ENCODE peak calls at places on chromosomes 4 and X, in four cellular contexts. B is H9, W is heart right ventricle, Y is adrenal gland. U is an unnamed sample. For H3K9me3, the result is how much of the 10 kb centered on the place peaks cover.

GRCh38 chr4:158299459-158300007 is 89.2 kb downstream of the TMEM144 start:
- DNase-seq in B (no peak), W (no peak), Y (no peak), U (no peak)

GRCh38 chr4:64417974-64418373 is 8.7 kb upstream of the TECRL start:
- DNase-seq in B (no peak), W (peak), Y (no peak), U (no peak)

GRCh38 chr4:94934201-94934600 is 176.4 kb downstream of the BMPR1B start:
- DNase-seq in B (no peak), W (no peak), Y (no peak), U (no peak)

GRCh38 chrX:154321152-154321551 is 25.6 kb downstream of the TKTL1 start:
- DNase-seq in B (no peak), W (no peak), Y (no peak), U (no peak)

GRCh38 chr4:137749466-137749865 is 217.2 kb upstream of the PCDH18 start:
- DNase-seq in B (no peak), W (no peak), Y (no peak), U (no peak)

GRCh38 chr4:7771541-7772507 is 167.8 kb downstream of the AFAP1 start:
- DNase-seq in B (peak), W (no peak), Y (no peak), U (no peak)

GRCh38 chrX:112901821-112902732 is 61.4 kb upstream of the AMOT start:
- DNase-seq in B (no peak), W (peak), Y (no peak), U (no peak)

GRCh38 chr4:185467101-185467500 is 4.4 kb downstream of the CCDC110 start:
- DNase-seq in B (no peak), W (no peak), Y (no peak), U (no peak)

GRCh38 chr4:24979554-24979953 is 51.2 kb downstream of the LGI2 start:
- DNase-seq in B (peak), W (peak), Y (peak), U (no peak)

GRCh38 chr4:88963817-88964216 is 93.2 kb downstream of the FAM13A start:
- DNase-seq in B (no peak), W (no peak), Y (no peak), U (no peak)

GRCh38 chrX:110409925-110410324 is 51.3 kb downstream of the RTL9 start:
- DNase-seq in B (no peak), W (no peak), Y (no peak), U (no peak)

GRCh38 chr4:39228377-39228776 is 46.0 kb downstream of the WDR19 start:
- DNase-seq in B (no peak), W (no peak), Y (no peak), U (no peak)

GRCh38 chr4:73609688-73610087 is 10.5 kb downstream of the RASSF6 start:
- DNase-seq in B (no peak), W (no peak), Y (no peak), U (no peak)

GRCh38 chr4:74202062-74202586 is 44.2 kb downstream of the MTHFD2L start:
- DNase-seq in B (no peak), W (no peak), Y (no peak), U (no peak)

GRCh38 chrX:31333181-31333831 is 261.5 kb upstream of the FTHL17 start:
- DNase-seq in B (no peak), W (no peak), Y (no peak), U (no peak)

GRCh38 chrX:45803383-45803921 is 602.8 kb upstream of the DIPK2B start:
- DNase-seq in B (no peak), W (no peak), Y (no peak), U (no peak)

GRCh38 chr4:102501176-102501634 is at the start of gene NFKB1:
- DNase-seq in B (peak), W (peak), Y (peak), U (peak)

GRCh38 chr4:118680808-118681207 is 4.4 kb upstream of the METTL14 start:
- DNase-seq in B (peak), W (no peak), Y (no peak), U (no peak)

GRCh38 chr4:25128671-25129070 is 31.6 kb downstream of the SEPSECS start:
- DNase-seq in B (no peak), W (no peak), Y (no peak), U (no peak)

GRCh38 chr4:80336582-80336981 is 1.1 kb downstream of the CFAP299 start:
- DNase-seq in B (peak), W (no peak), Y (no peak), U (no peak)

GRCh38 chrX:80550722-80551121 is 130.5 kb downstream of the TENT5D start:
- DNase-seq in B (peak), W (no peak), Y (no peak), U (no peak)

GRCh38 chr4:100590308-100590707 is 72.5 kb upstream of the EMCN start:
- DNase-seq in B (no peak), W (no peak), Y (no peak), U (no peak)

GRCh38 chr4:89422441-89422950 is 114.9 kb upstream of the GPRIN3 start:
- DNase-seq in B (no peak), W (no peak), Y (no peak), U (no peak)

GRCh38 chrX:107574711-107575110 is 53.6 kb upstream of the PRPS1 start:
- DNase-seq in B (no peak), W (no peak), Y (no peak), U (no peak)

GRCh38 chr4:158949094-158949493 is 153.8 kb upstream of the RAPGEF2 start:
- DNase-seq in B (no peak), W (no peak), Y (no peak), U (no peak)

GRCh38 chr4:19831644-19832285 is 419.9 kb upstream of the SLIT2 start:
- DNase-seq in B (no peak), W (no peak), Y (no peak), U (no peak)

GRCh38 chr4:110510955-110511544 is 35.1 kb downstream of the ENPEP start:
- DNase-seq in B (no peak), W (no peak), Y (no peak), U (no peak)

GRCh38 chrX:57156397-57157049 is 19.3 kb upstream of the SPIN2A start:
- DNase-seq in B (peak), W (peak), Y (peak), U (no peak)

GRCh38 chr4:153465922-153466636 is at the start of gene TMEM131L:
- DNase-seq in B (peak), W (peak), Y (peak), U (peak)

GRCh38 chrX:1932231-1932630 is 317.4 kb downstream of the ASMT start:
- DNase-seq in B (no peak), W (no peak), Y (no peak), U (no peak)

GRCh38 chrX:33175201-33175600 is 36.1 kb downstream of the DMD start:
- DNase-seq in B (no peak), W (no peak), Y (no peak), U (no peak)

GRCh38 chrX:45598841-45599240 is 398.2 kb upstream of the DIPK2B start:
- DNase-seq in B (no peak), W (no peak), Y (no peak), U (no peak)

GRCh38 chr4:30912098-30912719 is 192.0 kb downstream of the PCDH7 start:
- DNase-seq in B (no peak), W (no peak), Y (no peak), U (no peak)

GRCh38 chr4:146545102-146545501 is 23.4 kb upstream of the SLC10A7 start:
- DNase-seq in B (peak), W (no peak), Y (no peak), U (no peak)

GRCh38 chr4:8336412-8337075 is 67.0 kb downstream of the HTRA3 start:
- DNase-seq in B (no peak), W (no peak), Y (no peak), U (no peak)

GRCh38 chrX:67545772-67546495 is 2.1 kb downstream of the AR start:
- DNase-seq in B (peak), W (peak), Y (peak), U (no peak)

GRCh38 chr4:40289366-40290188 is 45.6 kb upstream of the CHRNA9 start:
- DNase-seq in B (no peak), W (no peak), Y (no peak), U (no peak)

GRCh38 chr4:154078504-154079350 is 289.8 kb upstream of the SFRP2 start:
- DNase-seq in B (no peak), W (no peak), Y (no peak), U (no peak)

DNA sequence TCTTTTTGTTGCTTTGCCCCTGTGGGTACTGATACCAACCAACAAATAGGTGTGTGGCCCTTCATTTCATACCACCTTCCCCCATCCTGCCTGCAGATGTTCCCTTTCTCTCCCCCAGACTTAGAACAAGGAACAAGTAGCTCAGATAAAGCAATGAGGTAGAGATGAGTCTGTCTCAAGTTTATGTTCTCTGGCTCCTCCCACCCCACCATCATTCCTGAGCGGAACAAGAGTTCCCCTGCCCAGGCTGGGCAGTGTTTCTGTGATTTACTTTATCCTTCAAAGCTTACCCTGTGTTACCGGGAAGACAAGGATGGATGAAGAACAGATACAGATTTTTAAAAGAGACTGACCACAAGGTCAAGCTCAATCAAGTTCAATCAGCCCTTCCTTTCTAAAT is 80.0 kb upstream of the UCP1 start:
- DNase-seq in B (no peak), W (no peak), Y (no peak), U (no peak)
- H3K9me3 ChIP-seq in B (under half), W (under half), Y (under half), U (under half)

DNA sequence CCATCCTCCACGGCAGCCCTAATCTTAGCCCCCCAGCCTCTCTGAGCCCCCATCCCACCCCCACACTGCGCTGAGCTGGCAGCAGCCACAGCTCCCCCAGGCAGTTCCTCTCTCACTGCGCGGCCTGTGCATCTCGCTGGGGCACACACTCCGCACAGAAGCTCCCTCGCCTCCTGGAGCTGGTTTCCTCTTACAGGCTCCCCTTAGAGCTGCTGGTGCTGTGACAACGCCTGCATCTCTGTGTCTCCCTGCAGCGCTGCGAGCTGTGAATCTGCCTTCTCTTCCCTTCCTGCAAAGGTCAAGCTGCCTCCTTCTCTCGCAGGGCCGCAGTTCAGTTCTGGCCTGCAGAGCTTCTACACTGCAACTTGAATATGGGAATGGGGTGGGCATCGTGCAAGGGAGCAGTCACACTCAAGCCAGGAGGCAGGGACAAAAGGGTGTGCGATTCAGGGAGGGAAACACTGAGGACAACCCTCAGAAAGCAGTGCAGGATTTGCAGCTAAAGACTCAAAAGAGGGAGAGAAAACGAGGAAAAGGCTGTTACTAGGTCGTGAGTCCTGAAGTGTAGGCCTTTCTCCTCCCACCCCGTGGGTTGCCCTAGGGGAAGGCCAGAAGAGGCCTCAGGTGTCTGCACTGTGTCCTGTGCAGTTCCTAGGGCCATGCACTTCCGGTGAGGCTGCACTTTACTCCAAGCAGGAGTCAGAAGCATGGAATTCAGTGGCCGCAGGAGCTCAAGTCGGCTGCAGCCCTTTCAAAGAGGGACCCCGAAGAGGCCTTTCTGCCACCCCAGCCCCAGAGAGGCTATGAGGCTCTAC is 87.0 kb downstream of the BCOR start:
- DNase-seq in B (peak), W (no peak), Y (no peak), U (no peak)
- H3K9me3 ChIP-seq in B (under half), W (under half), Y (under half), U (under half)

GRCh38 chrX:144791298-144791697 is 456.0 kb upstream of the SPANXN1 start:
- DNase-seq in B (no peak), W (no peak), Y (no peak), U (no peak)
- H3K9me3 ChIP-seq in B (under half), W (under half), Y (under half), U (under half)

DNA sequence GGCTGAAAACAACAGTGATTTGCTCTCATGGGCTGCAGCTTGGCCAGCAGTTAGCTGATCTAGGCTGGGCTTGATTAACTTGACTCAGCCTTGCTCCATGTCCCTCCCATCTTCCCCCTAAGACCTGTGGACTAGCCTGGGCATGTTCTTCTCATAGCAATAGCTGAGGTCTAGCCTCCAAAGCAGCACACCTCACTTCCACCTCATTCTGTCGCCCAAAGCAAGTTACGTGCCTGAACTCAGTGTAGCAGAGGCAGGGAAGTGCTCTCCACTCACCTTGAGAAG is 62.2 kb downstream of the EVC start:
- DNase-seq in B (peak), W (no peak), Y (no peak), U (no peak)
- H3K9me3 ChIP-seq in B (under half), W (under half), Y (under half), U (under half)

DNA sequence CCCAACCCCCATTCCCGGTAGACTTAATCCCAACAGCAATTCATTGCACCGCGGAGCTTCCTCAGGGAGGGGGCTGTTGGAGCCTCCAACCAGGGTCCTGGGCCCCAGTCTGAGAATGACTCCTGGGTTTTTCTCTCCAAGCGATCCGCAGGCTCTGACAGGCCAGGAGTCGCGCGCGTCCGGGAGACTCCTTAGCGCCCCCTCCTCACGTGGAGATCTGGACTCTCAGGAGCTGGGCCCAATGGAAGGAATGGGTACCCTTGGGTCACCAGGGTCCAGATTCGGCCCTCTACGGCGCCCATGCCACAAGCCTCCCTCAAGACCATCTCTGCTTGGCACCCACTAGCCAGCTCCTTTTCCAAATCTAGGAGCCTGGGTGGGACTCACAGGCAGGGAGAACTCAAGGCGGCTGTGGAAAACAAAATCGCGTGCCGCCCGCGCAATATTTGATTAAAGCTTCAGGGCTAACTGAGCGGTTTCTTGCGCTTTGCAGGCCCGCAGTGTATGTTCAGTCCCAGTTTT is 7.1 kb downstream of the HAND2 start:
- DNase-seq in B (no peak), W (no peak), Y (no peak), U (no peak)
- H3K9me3 ChIP-seq in B (under half), W (under half), Y (under half), U (under half)

DNA sequence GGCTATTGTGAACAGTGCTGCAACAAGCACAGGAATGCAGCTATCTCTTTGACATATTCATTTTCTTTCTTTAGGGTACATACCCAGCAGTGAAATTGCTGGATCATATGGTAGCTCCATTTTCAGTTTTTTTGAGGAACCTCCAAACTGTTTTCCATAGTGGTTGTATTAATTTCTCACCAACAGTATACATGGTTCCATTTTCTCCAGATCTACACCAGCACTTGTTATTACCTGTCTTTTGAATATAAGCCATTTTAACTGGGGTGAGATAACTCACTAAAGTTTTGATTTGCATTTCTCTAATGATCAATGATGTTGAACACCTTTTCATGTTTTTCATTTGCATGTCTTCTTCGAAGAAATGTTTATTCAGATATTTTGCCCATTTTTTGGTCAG is 241.1 kb upstream of the AGTR2 start:
- DNase-seq in B (no peak), W (no peak), Y (no peak), U (no peak)
- H3K9me3 ChIP-seq in B (under half), W (under half), Y (under half), U (under half)

DNA sequence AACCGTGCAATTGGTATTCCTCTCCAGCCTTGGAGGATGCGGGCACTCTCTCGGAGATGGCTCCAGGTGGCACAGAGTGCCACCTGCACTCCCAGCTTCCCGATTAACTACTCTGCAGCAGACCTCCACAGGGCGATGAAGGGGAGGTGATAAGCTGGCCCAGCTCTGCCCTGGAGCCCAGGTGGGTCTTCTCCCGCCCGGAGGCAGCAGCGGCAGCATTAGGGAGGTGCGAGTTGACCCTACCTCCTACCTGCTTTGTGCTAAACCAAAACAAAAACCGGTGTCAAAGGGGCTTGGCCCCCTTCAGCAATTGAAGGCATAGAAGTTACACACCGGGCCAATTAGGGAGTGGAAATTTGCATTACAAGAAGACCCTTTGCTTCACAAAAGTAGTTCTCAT is 137.4 kb upstream of the MAMLD1 start:
- DNase-seq in B (peak), W (no peak), Y (no peak), U (no peak)
- H3K9me3 ChIP-seq in B (under half), W (under half), Y (under half), U (under half)

GRCh38 chrX:97844161-97844560 is 960.5 kb downstream of the RPA4 start:
- DNase-seq in B (no peak), W (no peak), Y (no peak), U (no peak)
- H3K9me3 ChIP-seq in B (under half), W (under half), Y (under half), U (under half)